ENCODE peak calls at places on chromosome 6, in five cellular contexts. One of them, this sample, is unnamed. For H3K9me3, the result is how much of the 10 kb centered on the place peaks cover.

GRCh38 chr6:45741437-45742166 is 274.1 kb downstream of the CLIC5 start:
- DNase-seq in mammary epithelial cell: no peak
- DNase-seq in ovary: no peak
- DNase-seq in astrocyte: peak
- DNase-seq in right cardiac atrium: no peak
- DNase-seq in this sample: no peak

GRCh38 chr6:154039231-154039842 is at the start of gene OPRM1:
- DNase-seq in mammary epithelial cell: peak
- DNase-seq in right cardiac atrium: peak
- DNase-seq in ovary: no peak
- DNase-seq in astrocyte: peak
- DNase-seq in this sample: peak

GRCh38 chr6:80547827-80548226 is 441.4 kb downstream of the BCKDHB start:
- DNase-seq in mammary epithelial cell: peak
- DNase-seq in ovary: no peak
- DNase-seq in right cardiac atrium: no peak
- DNase-seq in astrocyte: peak
- DNase-seq in this sample: no peak

GRCh38 chr6:68718379-68719073 is 83.4 kb downstream of the ADGRB3 start:
- DNase-seq in astrocyte: peak
- DNase-seq in right cardiac atrium: no peak
- DNase-seq in mammary epithelial cell: no peak
- DNase-seq in ovary: no peak
- DNase-seq in this sample: no peak

GRCh38 chr6:27776504-27776903 is 135.7 kb downstream of the OR2B2 start:
- DNase-seq in mammary epithelial cell: no peak
- DNase-seq in right cardiac atrium: no peak
- DNase-seq in ovary: no peak
- DNase-seq in astrocyte: no peak
- DNase-seq in this sample: no peak

GRCh38 chr6:153162172-153162571 is 31.1 kb upstream of the RGS17 start:
- DNase-seq in mammary epithelial cell: no peak
- DNase-seq in ovary: no peak
- DNase-seq in astrocyte: peak
- DNase-seq in right cardiac atrium: no peak
- DNase-seq in this sample: no peak

GRCh38 chr6:80527552-80528052 is 421.1 kb downstream of the BCKDHB start:
- DNase-seq in astrocyte: no peak
- DNase-seq in ovary: no peak
- DNase-seq in right cardiac atrium: no peak
- DNase-seq in mammary epithelial cell: peak
- DNase-seq in this sample: no peak

GRCh38 chr6:93419304-93420162 is at the start of gene EPHA7:
- DNase-seq in astrocyte: peak
- DNase-seq in right cardiac atrium: peak
- DNase-seq in mammary epithelial cell: peak
- DNase-seq in ovary: peak
- DNase-seq in this sample: peak

GRCh38 chr6:33297956-33298772 is 578 bp downstream of the RGL2 start:
- DNase-seq in astrocyte: peak
- DNase-seq in mammary epithelial cell: peak
- DNase-seq in right cardiac atrium: peak
- DNase-seq in ovary: peak
- DNase-seq in this sample: peak

GRCh38 chr6:27809939-27810767 is 102.0 kb downstream of the OR2B2 start:
- DNase-seq in astrocyte: peak
- DNase-seq in mammary epithelial cell: peak
- DNase-seq in right cardiac atrium: peak
- DNase-seq in ovary: peak
- DNase-seq in this sample: peak

GRCh38 chr6:104633125-104633524 is 226.6 kb downstream of the HACE1 start:
- DNase-seq in ovary: no peak
- DNase-seq in astrocyte: peak
- DNase-seq in mammary epithelial cell: no peak
- DNase-seq in right cardiac atrium: no peak
- DNase-seq in this sample: no peak

GRCh38 chr6:4794140-4794707 is 18.0 kb downstream of the CDYL start:
- DNase-seq in ovary: no peak
- DNase-seq in mammary epithelial cell: no peak
- DNase-seq in astrocyte: no peak
- DNase-seq in right cardiac atrium: peak
- DNase-seq in this sample: no peak
- H3K9me3 ChIP-seq in ovary: under half
- H3K9me3 ChIP-seq in mammary epithelial cell: under half
- H3K9me3 ChIP-seq in astrocyte: under half
- H3K9me3 ChIP-seq in right cardiac atrium: under half
- H3K9me3 ChIP-seq in this sample: under half

GRCh38 chr6:41783106-41783780 is 2.7 kb downstream of the PRICKLE4 start:
- DNase-seq in mammary epithelial cell: no peak
- DNase-seq in right cardiac atrium: peak
- DNase-seq in astrocyte: no peak
- DNase-seq in ovary: no peak
- DNase-seq in this sample: no peak

GRCh38 chr6:41779336-41779735 is 364 bp downstream of the FRS3 start:
- DNase-seq in mammary epithelial cell: no peak
- DNase-seq in astrocyte: no peak
- DNase-seq in right cardiac atrium: peak
- DNase-seq in ovary: no peak
- DNase-seq in this sample: no peak

GRCh38 chr6:41780623-41781301 is at the start of gene PRICKLE4:
- DNase-seq in astrocyte: no peak
- DNase-seq in mammary epithelial cell: no peak
- DNase-seq in right cardiac atrium: peak
- DNase-seq in ovary: peak
- DNase-seq in this sample: peak

GRCh38 chr6:41779793-41780622 is at the start of gene FRS3:
- DNase-seq in ovary: peak
- DNase-seq in astrocyte: peak
- DNase-seq in mammary epithelial cell: peak
- DNase-seq in right cardiac atrium: peak
- DNase-seq in this sample: peak

GRCh38 chr6:41781302-41781711 is 725 bp downstream of the PRICKLE4 start:
- DNase-seq in astrocyte: no peak
- DNase-seq in mammary epithelial cell: no peak
- DNase-seq in ovary: no peak
- DNase-seq in right cardiac atrium: peak
- DNase-seq in this sample: no peak
- H3K4me3 ChIP-seq in astrocyte: peak
- H3K4me3 ChIP-seq in mammary epithelial cell: no peak
- H3K4me3 ChIP-seq in ovary: peak
- H3K4me3 ChIP-seq in right cardiac atrium: peak
- H3K4me3 ChIP-seq in this sample: peak

DNA sequence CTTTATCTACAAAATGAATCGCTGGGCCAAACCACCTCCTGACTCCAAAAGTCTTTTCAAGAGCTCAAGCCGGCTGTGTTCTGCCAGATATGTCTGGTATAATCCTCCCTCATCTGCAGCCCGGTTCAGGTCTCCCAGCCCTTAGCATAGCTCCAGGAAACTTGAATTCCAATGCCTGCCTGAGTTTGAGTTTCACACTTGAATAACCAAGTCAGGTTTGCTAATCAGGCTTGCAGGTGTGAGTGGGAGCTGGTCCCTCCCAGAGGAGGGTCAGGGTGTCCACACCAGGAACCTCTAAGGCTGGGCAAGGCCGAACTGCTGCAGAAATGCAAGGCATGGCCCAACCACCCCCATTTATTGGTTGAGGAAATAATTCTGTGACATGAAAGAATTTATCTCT is 96.6 kb downstream of the TMEM242 start:
- DNase-seq in mammary epithelial cell: no peak
- DNase-seq in ovary: no peak
- DNase-seq in astrocyte: peak
- DNase-seq in right cardiac atrium: no peak
- DNase-seq in this sample: no peak
- H3K27ac ChIP-seq in mammary epithelial cell: no peak
- H3K27ac ChIP-seq in ovary: no peak
- H3K27ac ChIP-seq in astrocyte: no peak
- H3K27ac ChIP-seq in right cardiac atrium: peak
- H3K27ac ChIP-seq in this sample: peak

GRCh38 chr6:131060311-131060710 is 2.7 kb downstream of the EPB41L2 start:
- DNase-seq in right cardiac atrium: no peak
- DNase-seq in ovary: no peak
- DNase-seq in astrocyte: peak
- DNase-seq in mammary epithelial cell: no peak
- DNase-seq in this sample: no peak

GRCh38 chr6:131061771-131062160 is 1.3 kb downstream of the EPB41L2 start:
- DNase-seq in right cardiac atrium: no peak
- DNase-seq in astrocyte: no peak
- DNase-seq in ovary: no peak
- DNase-seq in mammary epithelial cell: no peak
- DNase-seq in this sample: no peak

GRCh38 chr6:131059486-131059885 is 3.6 kb downstream of the EPB41L2 start:
- DNase-seq in ovary: no peak
- DNase-seq in right cardiac atrium: no peak
- DNase-seq in mammary epithelial cell: no peak
- DNase-seq in astrocyte: peak
- DNase-seq in this sample: no peak

GRCh38 chr6:131061041-131061770 is 1.8 kb downstream of the EPB41L2 start:
- DNase-seq in right cardiac atrium: no peak
- DNase-seq in astrocyte: peak
- DNase-seq in ovary: no peak
- DNase-seq in mammary epithelial cell: no peak
- DNase-seq in this sample: no peak

DNA sequence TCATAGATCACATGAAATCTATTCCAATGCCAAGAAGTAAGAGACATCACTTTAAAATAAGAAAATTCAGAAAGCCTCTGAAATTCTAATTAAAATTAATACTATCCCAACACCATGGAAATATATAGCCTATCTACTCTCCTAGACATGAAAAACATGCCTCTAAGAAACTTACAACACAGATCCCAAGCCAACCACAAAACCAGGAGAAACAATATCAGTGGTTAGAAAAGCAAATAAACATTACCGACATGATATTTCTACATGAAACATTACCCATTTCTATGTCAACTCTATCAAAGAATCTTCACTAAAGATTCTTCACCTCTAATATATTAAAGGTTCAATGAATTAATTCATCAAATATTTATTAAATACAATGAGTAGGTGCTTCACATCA is 4.8 kb downstream of the EPB41L2 start:
- DNase-seq in astrocyte: peak
- DNase-seq in right cardiac atrium: no peak
- DNase-seq in ovary: no peak
- DNase-seq in mammary epithelial cell: no peak
- DNase-seq in this sample: no peak
- H3K9me3 ChIP-seq in astrocyte: under half
- H3K9me3 ChIP-seq in right cardiac atrium: under half
- H3K9me3 ChIP-seq in ovary: under half
- H3K9me3 ChIP-seq in mammary epithelial cell: under half
- H3K9me3 ChIP-seq in this sample: under half

DNA sequence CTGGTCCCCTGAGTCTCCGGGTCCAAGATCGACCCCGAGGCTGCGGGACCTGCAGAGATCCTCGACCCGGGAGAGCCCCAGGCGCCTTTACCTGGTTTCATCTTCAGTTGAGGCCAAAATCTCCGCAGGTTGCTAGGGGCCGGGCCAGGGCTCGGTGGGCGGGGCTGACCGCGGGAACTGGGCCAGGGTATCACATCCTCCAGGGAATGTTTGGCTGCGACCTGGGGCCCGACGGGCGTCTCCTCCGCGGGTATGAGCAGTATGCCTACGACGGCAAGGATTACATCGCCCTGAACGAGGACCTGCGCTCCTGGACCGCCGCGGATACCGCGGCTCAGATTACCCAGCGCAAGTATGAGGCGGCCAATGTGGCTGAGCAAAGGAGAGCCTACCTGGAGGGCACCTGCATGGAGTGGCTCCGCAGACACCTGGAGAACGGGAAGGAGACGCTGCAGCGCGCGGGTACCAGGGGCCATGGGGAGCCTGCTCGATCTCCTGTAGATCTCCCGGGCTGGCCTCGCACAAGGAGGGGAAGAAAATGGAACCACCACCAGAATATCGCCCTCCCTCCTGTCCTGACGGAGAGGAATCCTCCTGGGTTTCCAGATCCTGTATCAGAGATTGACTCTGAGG is 53.8 kb upstream of the POLR1H start:
- DNase-seq in right cardiac atrium: peak
- DNase-seq in mammary epithelial cell: no peak
- DNase-seq in ovary: peak
- DNase-seq in astrocyte: no peak
- DNase-seq in this sample: peak
- H3K4me3 ChIP-seq in right cardiac atrium: peak
- H3K4me3 ChIP-seq in mammary epithelial cell: peak
- H3K4me3 ChIP-seq in ovary: peak
- H3K4me3 ChIP-seq in astrocyte: peak
- H3K4me3 ChIP-seq in this sample: peak

GRCh38 chr6:167238169-167238693 is 52.9 kb upstream of the UNC93A start:
- DNase-seq in mammary epithelial cell: no peak
- DNase-seq in ovary: no peak
- DNase-seq in astrocyte: no peak
- DNase-seq in right cardiac atrium: no peak
- DNase-seq in this sample: no peak
- H3K27ac ChIP-seq in mammary epithelial cell: no peak
- H3K27ac ChIP-seq in ovary: no peak
- H3K27ac ChIP-seq in astrocyte: no peak
- H3K27ac ChIP-seq in right cardiac atrium: no peak
- H3K27ac ChIP-seq in this sample: no peak

GRCh38 chr6:19410477-19410876 is 426.7 kb upstream of the ID4 start:
- DNase-seq in ovary: no peak
- DNase-seq in astrocyte: peak
- DNase-seq in mammary epithelial cell: peak
- DNase-seq in right cardiac atrium: no peak
- DNase-seq in this sample: no peak
- H3K9me3 ChIP-seq in ovary: under half
- H3K9me3 ChIP-seq in astrocyte: under half
- H3K9me3 ChIP-seq in mammary epithelial cell: under half
- H3K9me3 ChIP-seq in right cardiac atrium: under half
- H3K9me3 ChIP-seq in this sample: under half

GRCh38 chr6:11357285-11357684 is 124.8 kb upstream of the NEDD9 start:
- DNase-seq in astrocyte: no peak
- DNase-seq in mammary epithelial cell: no peak
- DNase-seq in ovary: no peak
- DNase-seq in right cardiac atrium: no peak
- DNase-seq in this sample: no peak
- H3K4me3 ChIP-seq in astrocyte: no peak
- H3K4me3 ChIP-seq in mammary epithelial cell: no peak
- H3K4me3 ChIP-seq in ovary: no peak
- H3K4me3 ChIP-seq in right cardiac atrium: no peak
- H3K4me3 ChIP-seq in this sample: no peak

This sample was measured in psoas muscle.